ENCODE peak calls at places on chromosomes 6 and 20, in four cellular contexts. One of them, this sample, is unnamed. For H3K4me1, the result is how much of the 10 kb centered on the place peaks cover.

GRCh38 chr20:63057133-63058117 is 50.7 kb upstream of the BHLHE23 start:
- DNase-seq in SJSA1: no peak
- DNase-seq in ovary: no peak
- DNase-seq in body of pancreas: peak
- DNase-seq in this sample: peak

GRCh38 chr20:309841-310644 is 12.7 kb downstream of the ZCCHC3 start:
- DNase-seq in SJSA1: peak
- DNase-seq in body of pancreas: peak
- DNase-seq in ovary: peak
- DNase-seq in this sample: peak

GRCh38 chr20:63092660-63093215 is 86.0 kb upstream of the BHLHE23 start:
- DNase-seq in body of pancreas: peak
- DNase-seq in SJSA1: no peak
- DNase-seq in ovary: peak
- DNase-seq in this sample: no peak

GRCh38 chr6:152309648-152310047 is 327.5 kb downstream of the SYNE1 start:
- DNase-seq in ovary: no peak
- DNase-seq in body of pancreas: no peak
- DNase-seq in SJSA1: no peak
- DNase-seq in this sample: no peak

GRCh38 chr6:141464490-141464889 is 668.2 kb upstream of the GJE1 start:
- DNase-seq in ovary: no peak
- DNase-seq in body of pancreas: no peak
- DNase-seq in SJSA1: peak
- DNase-seq in this sample: no peak

GRCh38 chr6:36226648-36227047 is 30.1 kb downstream of the BRPF3 start:
- DNase-seq in body of pancreas: no peak
- DNase-seq in ovary: no peak
- DNase-seq in SJSA1: no peak
- DNase-seq in this sample: no peak

GRCh38 chr20:57620274-57620990 is at the start of gene ZBP1:
- DNase-seq in SJSA1: no peak
- DNase-seq in ovary: no peak
- DNase-seq in body of pancreas: no peak
- DNase-seq in this sample: no peak

GRCh38 chr6:83310046-83310445 is 116.9 kb downstream of the RWDD2A start:
- DNase-seq in ovary: no peak
- DNase-seq in SJSA1: no peak
- DNase-seq in body of pancreas: no peak
- DNase-seq in this sample: no peak

GRCh38 chr6:87210979-87211378 is 55.6 kb downstream of the ZNF292 start:
- DNase-seq in ovary: no peak
- DNase-seq in body of pancreas: no peak
- DNase-seq in SJSA1: no peak
- DNase-seq in this sample: no peak

GRCh38 chr6:90458353-90459224 is 128.3 kb downstream of the MAP3K7 start:
- DNase-seq in ovary: no peak
- DNase-seq in body of pancreas: no peak
- DNase-seq in SJSA1: no peak
- DNase-seq in this sample: peak

GRCh38 chr20:57716202-57716601 is 6.4 kb upstream of the PMEPA1 start:
- DNase-seq in SJSA1: no peak
- DNase-seq in body of pancreas: no peak
- DNase-seq in ovary: no peak
- DNase-seq in this sample: peak

GRCh38 chr6:124987999-124988591 is 25.9 kb downstream of the RNF217 start:
- DNase-seq in ovary: no peak
- DNase-seq in SJSA1: no peak
- DNase-seq in body of pancreas: no peak
- DNase-seq in this sample: no peak

GRCh38 chr6:170234419-170234818 is 56.5 kb downstream of the DLL1 start:
- DNase-seq in SJSA1: no peak
- DNase-seq in ovary: no peak
- DNase-seq in body of pancreas: no peak
- DNase-seq in this sample: no peak

GRCh38 chr6:106739387-106739786 is 110.0 kb downstream of the QRSL1 start:
- DNase-seq in body of pancreas: peak
- DNase-seq in ovary: no peak
- DNase-seq in SJSA1: no peak
- DNase-seq in this sample: no peak

GRCh38 chr6:56328366-56328765 is 81.0 kb upstream of the COL21A1 start:
- DNase-seq in body of pancreas: no peak
- DNase-seq in SJSA1: no peak
- DNase-seq in ovary: no peak
- DNase-seq in this sample: no peak

GRCh38 chr20:38735172-38735571 is 10.9 kb downstream of the SLC32A1 start:
- DNase-seq in ovary: no peak
- DNase-seq in SJSA1: no peak
- DNase-seq in body of pancreas: no peak
- DNase-seq in this sample: no peak

GRCh38 chr6:17585766-17586502 is 14.2 kb upstream of the FAM8A1 start:
- DNase-seq in SJSA1: no peak
- DNase-seq in body of pancreas: no peak
- DNase-seq in ovary: no peak
- DNase-seq in this sample: no peak

GRCh38 chr6:146361367-146361924 is 182.2 kb upstream of the RAB32 start:
- DNase-seq in ovary: no peak
- DNase-seq in SJSA1: no peak
- DNase-seq in body of pancreas: no peak
- DNase-seq in this sample: no peak

GRCh38 chr20:42173440-42173839 is 555.3 kb upstream of the CHD6 start:
- DNase-seq in SJSA1: no peak
- DNase-seq in body of pancreas: no peak
- DNase-seq in ovary: no peak
- DNase-seq in this sample: no peak

GRCh38 chr6:2626381-2626780 is 124.3 kb downstream of the MYLK4 start:
- DNase-seq in body of pancreas: no peak
- DNase-seq in ovary: no peak
- DNase-seq in SJSA1: no peak
- DNase-seq in this sample: peak

GRCh38 chr6:25685896-25686295 is 33.9 kb downstream of the SCGN start:
- DNase-seq in ovary: no peak
- DNase-seq in body of pancreas: no peak
- DNase-seq in SJSA1: no peak
- DNase-seq in this sample: no peak

GRCh38 chr20:50057409-50058053 is 55.4 kb downstream of the UBE2V1 start:
- DNase-seq in SJSA1: no peak
- DNase-seq in ovary: no peak
- DNase-seq in body of pancreas: no peak
- DNase-seq in this sample: no peak

GRCh38 chr6:16747232-16748027 is 13.8 kb downstream of the ATXN1 start:
- DNase-seq in SJSA1: no peak
- DNase-seq in ovary: no peak
- DNase-seq in body of pancreas: no peak
- DNase-seq in this sample: peak

GRCh38 chr20:59250293-59250692 is 50.1 kb upstream of the EDN3 start:
- DNase-seq in SJSA1: no peak
- DNase-seq in ovary: no peak
- DNase-seq in body of pancreas: no peak
- DNase-seq in this sample: no peak

GRCh38 chr6:118815495-118815894 is 78.5 kb upstream of the ASF1A start:
- DNase-seq in ovary: no peak
- DNase-seq in SJSA1: no peak
- DNase-seq in body of pancreas: no peak
- DNase-seq in this sample: no peak

GRCh38 chr20:61849822-61850221 is 215.9 kb downstream of the TAF4 start:
- DNase-seq in ovary: no peak
- DNase-seq in body of pancreas: no peak
- DNase-seq in SJSA1: no peak
- DNase-seq in this sample: no peak

GRCh38 chr20:40797425-40797824 is 108.4 kb upstream of the MAFB start:
- DNase-seq in body of pancreas: no peak
- DNase-seq in ovary: no peak
- DNase-seq in SJSA1: no peak
- DNase-seq in this sample: peak

GRCh38 chr20:49659096-49659495 is 54.6 kb downstream of the B4GALT5 start:
- DNase-seq in SJSA1: no peak
- DNase-seq in ovary: no peak
- DNase-seq in body of pancreas: no peak
- DNase-seq in this sample: no peak

GRCh38 chr6:36297511-36297910 is 27.7 kb downstream of the PNPLA1 start:
- DNase-seq in ovary: no peak
- DNase-seq in SJSA1: no peak
- DNase-seq in body of pancreas: no peak
- DNase-seq in this sample: no peak

GRCh38 chr6:41894366-41895299 is 542 bp downstream of the USP49 start:
- DNase-seq in ovary: no peak
- DNase-seq in body of pancreas: no peak
- DNase-seq in SJSA1: peak
- DNase-seq in this sample: peak
- H3K4me1 ChIP-seq in ovary: under half
- H3K4me1 ChIP-seq in body of pancreas: under half
- H3K4me1 ChIP-seq in SJSA1: under half
- H3K4me1 ChIP-seq in this sample: under half

GRCh38 chr6:39841291-39841690 is 49.1 kb downstream of the DAAM2 start:
- DNase-seq in body of pancreas: no peak
- DNase-seq in SJSA1: no peak
- DNase-seq in ovary: no peak
- DNase-seq in this sample: no peak

GRCh38 chr6:39844866-39845265 is 52.7 kb downstream of the DAAM2 start:
- DNase-seq in SJSA1: no peak
- DNase-seq in ovary: no peak
- DNase-seq in body of pancreas: no peak
- DNase-seq in this sample: no peak

GRCh38 chr6:39840781-39841180 is 48.6 kb downstream of the DAAM2 start:
- DNase-seq in body of pancreas: no peak
- DNase-seq in ovary: no peak
- DNase-seq in SJSA1: no peak
- DNase-seq in this sample: no peak

GRCh38 chr6:39841923-39842322 is 49.7 kb downstream of the DAAM2 start:
- DNase-seq in SJSA1: no peak
- DNase-seq in ovary: no peak
- DNase-seq in body of pancreas: no peak
- DNase-seq in this sample: no peak

GRCh38 chr6:39843305-39844020 is 51.3 kb downstream of the DAAM2 start:
- DNase-seq in body of pancreas: no peak
- DNase-seq in SJSA1: no peak
- DNase-seq in ovary: no peak
- DNase-seq in this sample: peak
- H3K27ac ChIP-seq in body of pancreas: no peak
- H3K27ac ChIP-seq in SJSA1: no peak
- H3K27ac ChIP-seq in ovary: no peak
- H3K27ac ChIP-seq in this sample: no peak

GRCh38 chr6:64985726-64986125 is 721.3 kb downstream of the EYS start:
- DNase-seq in SJSA1: no peak
- DNase-seq in ovary: no peak
- DNase-seq in body of pancreas: no peak
- DNase-seq in this sample: no peak
- H3K4me1 ChIP-seq in SJSA1: under half
- H3K4me1 ChIP-seq in ovary: under half
- H3K4me1 ChIP-seq in body of pancreas: under half
- H3K4me1 ChIP-seq in this sample: under half

DNA sequence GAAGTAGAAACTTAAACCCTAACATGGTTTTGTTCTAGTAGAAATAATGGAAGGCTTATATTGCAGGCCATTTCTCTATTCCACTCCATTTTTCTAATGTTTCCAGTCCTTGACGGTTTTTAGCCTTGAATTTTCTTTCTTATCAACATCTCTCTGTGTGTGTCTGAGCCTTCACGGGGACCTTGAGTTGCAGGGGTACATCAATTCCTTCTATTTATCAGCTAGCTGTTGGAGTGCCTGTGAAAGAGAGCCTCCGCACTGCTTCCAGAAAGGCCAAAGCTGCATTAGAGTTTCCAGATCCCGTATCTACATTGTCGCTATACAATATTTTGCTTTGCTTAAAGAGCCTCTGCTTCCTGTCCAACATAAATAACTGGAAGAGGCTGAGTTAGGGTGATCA is 5.4 kb upstream of the HSF2 start:
- DNase-seq in ovary: no peak
- DNase-seq in SJSA1: no peak
- DNase-seq in body of pancreas: no peak
- DNase-seq in this sample: no peak
- H3K27ac ChIP-seq in ovary: peak
- H3K27ac ChIP-seq in SJSA1: no peak
- H3K27ac ChIP-seq in body of pancreas: no peak
- H3K27ac ChIP-seq in this sample: no peak

GRCh38 chr6:21967282-21967681 is 329.6 kb downstream of the PRL start:
- DNase-seq in body of pancreas: no peak
- DNase-seq in ovary: no peak
- DNase-seq in SJSA1: no peak
- DNase-seq in this sample: no peak

GRCh38 chr6:21971540-21971939 is 325.3 kb downstream of the PRL start:
- DNase-seq in ovary: no peak
- DNase-seq in body of pancreas: no peak
- DNase-seq in SJSA1: no peak
- DNase-seq in this sample: no peak

GRCh38 chr6:21970560-21970959 is 326.3 kb downstream of the PRL start:
- DNase-seq in SJSA1: no peak
- DNase-seq in body of pancreas: no peak
- DNase-seq in ovary: no peak
- DNase-seq in this sample: no peak

GRCh38 chr6:21965953-21966539 is 330.8 kb downstream of the PRL start:
- DNase-seq in SJSA1: no peak
- DNase-seq in ovary: no peak
- DNase-seq in body of pancreas: no peak
- DNase-seq in this sample: no peak

DNA sequence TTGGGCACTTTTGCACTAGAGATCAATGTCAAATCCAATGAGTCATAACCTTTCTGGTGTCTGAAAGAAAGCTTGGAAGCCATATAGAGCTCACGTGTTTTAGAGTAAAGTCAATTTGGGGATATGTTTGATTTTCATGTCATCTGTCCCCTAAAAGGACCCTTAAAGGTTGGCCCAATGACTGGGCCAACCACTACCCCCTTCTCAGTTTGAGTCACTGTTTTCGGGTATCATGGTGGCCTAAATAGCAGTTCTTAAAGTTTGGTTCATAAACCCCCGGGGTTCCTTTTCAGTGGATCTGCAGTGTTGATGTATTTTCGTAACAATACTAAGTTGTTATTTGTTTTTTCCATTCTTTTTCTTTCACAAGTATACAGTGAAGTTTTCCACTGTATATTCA is 327.6 kb downstream of the PRL start:
- DNase-seq in body of pancreas: no peak
- DNase-seq in ovary: no peak
- DNase-seq in SJSA1: no peak
- DNase-seq in this sample: no peak
- H3K4me1 ChIP-seq in body of pancreas: under half
- H3K4me1 ChIP-seq in ovary: under half
- H3K4me1 ChIP-seq in SJSA1: under half
- H3K4me1 ChIP-seq in this sample: under half

DNA sequence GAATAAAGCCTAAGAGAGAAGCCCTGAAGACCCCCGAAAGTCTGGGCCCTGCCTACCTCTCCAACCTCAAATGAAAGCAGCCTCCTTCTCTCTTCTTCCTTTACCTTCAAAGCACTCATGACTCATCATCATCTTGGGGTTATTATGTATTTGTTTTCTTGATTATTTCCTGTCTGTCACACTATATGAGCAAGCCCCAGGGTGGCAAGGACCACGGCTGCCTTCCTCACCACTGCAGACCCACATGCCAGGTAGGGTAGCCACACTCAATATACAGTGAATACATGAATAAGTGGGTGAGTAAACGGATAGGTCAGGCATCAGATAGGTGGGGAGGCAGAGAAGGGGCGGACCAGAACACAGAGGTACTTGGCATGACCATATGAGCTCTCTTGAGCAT is 8.8 kb downstream of the WFDC3 start:
- DNase-seq in ovary: no peak
- DNase-seq in SJSA1: peak
- DNase-seq in body of pancreas: no peak
- DNase-seq in this sample: no peak
- H3K27ac ChIP-seq in ovary: no peak
- H3K27ac ChIP-seq in SJSA1: no peak
- H3K27ac ChIP-seq in body of pancreas: no peak
- H3K27ac ChIP-seq in this sample: no peak

This sample was measured in cardiac muscle cell.